ENCODE peak calls at places on chromosomes 16 and 17, in ten cellular contexts. O is astrocyte of the cerebellum, S is brain microvascular endothelial cell, Q is transverse colon, I is adrenal gland, F is endothelial cell, V is RWPE1, C is left lung, N is lower lobe of right lung, X is GM13977. A is an unnamed sample.
A peak's percentile ranks its signal among the peaks of the same experiment; 100 is the strongest.

GRCh38 chr17:61389670-61390478 is 9.8 kb upstream of the TBX2 start:
- DNase-seq in N (no peak), S (no peak), X (peak; percentile 81), I (no peak), F (peak; percentile 84), V (no peak), C (peak; percentile 89), O (no peak), Q (peak; percentile 40), A (peak; percentile 39)

GRCh38 chr17:36850794-36851193 is 86.5 kb upstream of the LHX1 start:
- DNase-seq in F (no peak), S (peak; percentile 73), Q (no peak), X (no peak), N (no peak), O (peak; percentile 8), I (peak; percentile 53), V (peak; percentile 90), C (no peak), A (no peak)

GRCh38 chr17:40582328-40582901 is 17.1 kb upstream of the CCR7 start:
- DNase-seq in F (peak; percentile 65), X (no peak), S (no peak), Q (peak; percentile 67), C (no peak), V (peak; percentile 73), I (peak; percentile 31), O (no peak), N (peak; percentile 76), A (no peak)

GRCh38 chr16:27721548-27722265 is 171.8 kb downstream of the KATNIP start:
- DNase-seq in O (no peak), X (no peak), C (no peak), V (no peak), F (no peak), N (no peak), Q (peak; percentile 37), I (peak; percentile 25), S (peak; percentile 41), A (no peak)

GRCh38 chr16:17273142-17273561 is 197.6 kb downstream of the XYLT1 start:
- DNase-seq in I (peak; percentile 70), Q (no peak), F (no peak), X (peak; percentile 68), C (no peak), O (peak; percentile 79), N (no peak), V (peak; percentile 42), S (peak; percentile 34), A (no peak)

GRCh38 chr17:3683054-3683511 is 12.9 kb downstream of the P2RX5 start:
- DNase-seq in I (peak; percentile 34), Q (peak; percentile 41), S (no peak), X (peak; percentile 89), V (peak; percentile 67), C (no peak), F (peak; percentile 52), N (no peak), O (no peak), A (peak; percentile 46)

GRCh38 chr17:79792984-79793923 is 3.6 kb downstream of the CBX8 start:
- DNase-seq in N (no peak), X (no peak), F (no peak), Q (no peak), S (peak; percentile 33), I (no peak), O (no peak), C (peak; percentile 82), V (no peak), A (no peak)

GRCh38 chr17:57832711-57833596 is 16.9 kb downstream of the MRPS23 start:
- DNase-seq in F (peak; percentile 66), C (no peak), X (peak; percentile 67), Q (peak; percentile 62), O (peak; percentile 57), S (peak; percentile 59), N (peak; percentile 62), I (peak; percentile 78), V (peak; percentile 41), A (peak; percentile 44)

GRCh38 chr16:2858245-2859025 is 465 bp upstream of the PRSS22 start:
- DNase-seq in O (no peak), S (no peak), X (no peak), N (peak; percentile 90), Q (peak; percentile 88), I (no peak), F (no peak), V (peak; percentile 48), C (peak; percentile 91), A (no peak)
- TF ChIP-seq CTCF in O (no peak), S (no peak), X (no peak), N (no peak), Q (peak; percentile 47), I (no peak), F (no peak), V (no peak), C (peak; percentile 19), A (no peak)

DNA sequence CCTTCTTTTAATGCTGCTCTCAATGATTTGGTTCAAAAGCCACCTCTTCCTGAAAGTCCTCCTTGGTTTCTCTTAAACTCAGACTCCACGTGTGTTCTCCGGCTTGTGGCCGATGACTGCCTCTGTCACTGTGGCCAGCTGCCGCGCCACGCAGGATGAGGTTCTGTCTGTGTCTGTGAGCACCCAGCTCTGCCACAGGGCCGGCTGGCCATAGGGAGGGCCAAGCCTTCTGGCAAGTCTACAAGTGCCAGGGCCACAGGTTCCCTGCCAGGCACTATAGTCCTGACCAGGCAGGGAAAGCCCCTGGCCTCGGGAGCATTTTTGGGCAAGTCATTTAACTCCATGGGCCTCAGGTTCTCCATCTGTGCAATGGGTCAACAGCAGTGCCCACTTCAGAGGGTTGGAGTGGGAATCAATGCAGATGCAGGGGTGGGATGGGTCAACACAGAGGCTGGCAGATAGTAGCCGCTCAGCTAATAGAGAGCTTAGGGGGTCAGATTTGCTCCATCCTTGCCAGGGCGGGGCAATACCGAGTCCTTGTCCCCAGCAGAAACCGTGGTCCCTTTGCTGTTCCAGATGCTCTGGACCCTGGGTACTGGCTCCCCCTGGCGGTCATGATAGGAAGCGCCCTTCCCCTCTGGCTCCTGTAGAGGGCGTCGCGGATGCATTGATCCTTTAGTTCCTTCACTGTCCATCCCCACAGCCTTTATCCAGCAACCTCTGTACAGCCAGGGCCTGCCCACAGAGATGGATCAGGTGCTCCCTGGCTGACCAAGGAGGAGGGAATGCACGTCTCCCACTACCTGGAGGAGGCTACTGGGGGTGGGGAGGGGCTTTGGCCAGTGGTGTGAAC is 19.3 kb upstream of the ADGRG3 start:
- DNase-seq in Q (peak; percentile 86), S (peak; percentile 78), C (peak; percentile 94), O (peak; percentile 43), V (peak; percentile 84), I (peak; percentile 76), F (peak; percentile 92), X (peak; percentile 94), N (peak; percentile 86), A (peak; percentile 93)
- TF ChIP-seq CTCF in Q (peak; percentile 100), S (peak; percentile 100), C (peak; percentile 100), O (peak; percentile 100), V (peak; percentile 97), I (peak; percentile 100), F (peak; percentile 100), X (peak; percentile 100), N (peak; percentile 100), A (peak; percentile 100)

GRCh38 chr16:25140459-25140858 is 28.9 kb downstream of the LCMT1 start:
- DNase-seq in Q (no peak), S (peak; percentile 34), F (no peak), X (no peak), C (no peak), V (no peak), N (no peak), O (no peak), I (no peak), A (no peak)

GRCh38 chr16:25148568-25149215 is 37.1 kb downstream of the LCMT1 start:
- DNase-seq in I (no peak), N (no peak), Q (no peak), V (no peak), C (no peak), X (no peak), F (no peak), O (no peak), S (no peak), A (no peak)

GRCh38 chr16:25141648-25142047 is 30.1 kb downstream of the LCMT1 start:
- DNase-seq in V (no peak), C (no peak), S (no peak), N (no peak), Q (no peak), O (no peak), X (no peak), I (no peak), F (no peak), A (no peak)

GRCh38 chr16:25138130-25138529 is 26.6 kb downstream of the LCMT1 start:
- DNase-seq in C (no peak), I (no peak), O (no peak), S (no peak), Q (no peak), V (no peak), F (no peak), X (no peak), N (no peak), A (no peak)

DNA sequence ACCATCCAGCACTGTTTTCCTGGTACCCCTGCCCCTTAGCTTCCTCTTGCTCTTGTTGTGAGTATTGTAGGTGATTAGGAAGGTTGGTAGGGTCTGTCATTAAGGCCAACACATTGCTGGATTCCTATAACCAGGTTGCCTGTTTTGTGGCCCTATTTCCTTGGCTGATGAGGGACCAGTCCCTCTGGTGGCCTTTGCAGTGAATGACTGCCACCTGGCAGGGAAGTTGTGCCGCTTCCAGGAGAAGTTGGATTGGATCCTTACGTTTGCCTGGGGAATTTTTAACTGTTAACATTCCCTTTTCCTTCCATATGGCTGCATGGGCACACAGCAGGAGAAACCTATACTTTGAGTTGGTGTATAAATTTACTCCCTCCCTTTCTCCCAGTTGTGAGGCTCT is 32.4 kb downstream of the LCMT1 start:
- DNase-seq in Q (peak; percentile 25), C (no peak), F (peak; percentile 19), X (no peak), S (no peak), O (no peak), I (no peak), N (no peak), V (no peak), A (no peak)
- TF ChIP-seq CTCF in Q (peak; percentile 41), C (no peak), F (peak; percentile 56), X (no peak), S (peak; percentile 65), O (peak; percentile 27), I (peak; percentile 14), N (no peak), V (no peak), A (no peak)

GRCh38 chr16:70252355-70252988 is 732 bp upstream of the EXOSC6 start:
- DNase-seq in F (peak; percentile 58), C (no peak), I (no peak), N (no peak), Q (no peak), O (no peak), S (no peak), V (no peak), X (no peak), A (no peak)

GRCh38 chr16:70253291-70254094 is 1.8 kb upstream of the EXOSC6 start:
- DNase-seq in X (peak; percentile 43), Q (peak; percentile 26), F (peak; percentile 70), I (peak; percentile 37), N (no peak), O (no peak), C (no peak), V (peak; percentile 32), S (peak; percentile 54), A (no peak)

GRCh38 chr16:70254965-70255286 is 3.2 kb upstream of the EXOSC6 start:
- DNase-seq in I (no peak), N (no peak), F (no peak), S (no peak), C (no peak), X (no peak), V (no peak), O (no peak), Q (no peak), A (no peak)

GRCh38 chr16:70255584-70255983 is 3.8 kb upstream of the EXOSC6 start:
- DNase-seq in F (no peak), Q (no peak), X (no peak), V (no peak), C (no peak), O (no peak), N (no peak), I (no peak), S (no peak), A (no peak)

DNA sequence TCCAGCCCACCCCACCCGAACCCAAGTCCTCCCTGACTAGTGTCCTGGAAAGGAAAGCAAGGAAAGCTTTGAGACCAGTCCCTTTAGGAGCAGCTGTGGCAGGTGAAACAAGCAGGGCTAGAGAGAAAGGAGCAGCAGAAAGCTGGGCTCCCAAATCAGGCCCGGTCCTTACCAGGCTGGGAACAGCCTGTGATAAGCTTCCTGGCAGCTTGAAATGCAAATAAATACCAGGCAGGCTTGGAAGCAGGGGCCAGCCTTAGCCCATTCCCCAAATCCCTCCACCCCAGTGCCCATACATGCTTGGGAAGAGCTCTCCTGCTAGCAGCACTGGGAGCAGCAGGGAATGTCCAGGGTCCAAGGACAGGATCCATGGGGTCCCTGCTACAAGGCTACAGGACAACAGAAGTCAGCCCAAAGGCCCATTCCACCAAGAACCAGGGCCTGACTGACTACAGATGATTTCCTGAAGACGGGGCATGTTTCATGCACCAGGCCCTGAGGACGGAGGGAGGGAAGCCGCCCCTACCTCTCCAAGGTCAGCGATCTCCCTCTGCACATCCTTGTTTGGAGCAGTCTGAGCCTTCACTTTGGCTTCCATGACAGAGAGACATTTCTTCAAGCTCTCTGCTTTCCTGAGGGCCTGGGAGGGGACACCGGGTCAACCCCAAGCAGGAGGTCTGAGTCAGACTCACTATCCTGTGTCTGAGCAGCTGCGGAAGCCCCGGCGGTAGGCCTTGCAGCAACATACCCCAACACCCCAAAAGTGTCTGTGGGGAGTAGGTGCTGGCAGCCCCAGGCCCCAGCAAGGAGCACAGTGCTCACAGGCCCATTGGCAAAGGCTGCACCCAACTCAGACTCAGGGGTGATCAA is 2.6 kb upstream of the EXOSC6 start:
- DNase-seq in X (no peak), I (no peak), V (no peak), C (no peak), S (peak; percentile 56), N (no peak), O (no peak), F (no peak), Q (no peak), A (no peak)
- TF ChIP-seq CTCF in X (no peak), I (no peak), V (peak; percentile 3), C (peak; percentile 23), S (no peak), N (no peak), O (no peak), F (no peak), Q (no peak), A (peak; percentile 35)